ENCODE peak calls at places on chromosomes 12 and 14, in four cellular contexts. One of them, this sample, is unnamed.

GRCh38 chr14:105204206-105204930 is 23.3 kb upstream of the NUDT14 start:
- DNase-seq in HepG2: no peak
- DNase-seq in K562: no peak
- DNase-seq in WTC11: no peak
- DNase-seq in this sample: no peak

GRCh38 chr12:66017736-66018135 is 112.8 kb downstream of the LLPH start:
- DNase-seq in HepG2: no peak
- DNase-seq in K562: no peak
- DNase-seq in WTC11: no peak
- DNase-seq in this sample: no peak

GRCh38 chr12:84911331-84912190 is 1.0 kb downstream of the SLC6A15 start:
- DNase-seq in HepG2: no peak
- DNase-seq in K562: no peak
- DNase-seq in WTC11: peak; percentile 94
- DNase-seq in this sample: peak; percentile 79

GRCh38 chr12:113332688-113333087 is 2.2 kb downstream of the SLC8B1 start:
- DNase-seq in HepG2: no peak
- DNase-seq in K562: no peak
- DNase-seq in WTC11: no peak
- DNase-seq in this sample: no peak

GRCh38 chr14:54796961-54797360 is 105.7 kb downstream of the GCH1 start:
- DNase-seq in HepG2: no peak
- DNase-seq in K562: no peak
- DNase-seq in WTC11: no peak
- DNase-seq in this sample: no peak

GRCh38 chr12:101566318-101566717 is 28.5 kb upstream of the MYBPC1 start:
- DNase-seq in HepG2: peak; percentile 16
- DNase-seq in K562: no peak
- DNase-seq in WTC11: peak; percentile 46
- DNase-seq in this sample: no peak

GRCh38 chr12:71592841-71593240 is 70.8 kb downstream of the ZFC3H1 start:
- DNase-seq in HepG2: no peak
- DNase-seq in K562: no peak
- DNase-seq in WTC11: no peak
- DNase-seq in this sample: no peak

GRCh38 chr12:80262372-80263170 is 163.2 kb downstream of the OTOGL start:
- DNase-seq in HepG2: no peak
- DNase-seq in K562: no peak
- DNase-seq in WTC11: no peak
- DNase-seq in this sample: no peak

GRCh38 chr14:105161314-105161713 is 7.3 kb downstream of the JAG2 start:
- DNase-seq in HepG2: no peak
- DNase-seq in K562: no peak
- DNase-seq in WTC11: no peak
- DNase-seq in this sample: no peak

GRCh38 chr14:61875483-61875882 is 113.3 kb downstream of the SNAPC1 start:
- DNase-seq in HepG2: no peak
- DNase-seq in K562: no peak
- DNase-seq in WTC11: no peak
- DNase-seq in this sample: no peak

GRCh38 chr12:104457746-104458644 is 1.2 kb downstream of the CHST11 start:
- DNase-seq in HepG2: no peak
- DNase-seq in K562: peak; percentile 55
- DNase-seq in WTC11: peak; percentile 51
- DNase-seq in this sample: peak; percentile 50

GRCh38 chr14:103803661-103804060 is 43.7 kb downstream of the PPP1R13B start:
- DNase-seq in HepG2: no peak
- DNase-seq in K562: no peak
- DNase-seq in WTC11: no peak
- DNase-seq in this sample: no peak

GRCh38 chr12:81350309-81350708 is 272.4 kb downstream of the ACSS3 start:
- DNase-seq in HepG2: no peak
- DNase-seq in K562: no peak
- DNase-seq in WTC11: no peak
- DNase-seq in this sample: no peak

GRCh38 chr12:52817003-52817698 is 3.2 kb upstream of the KRT4 start:
- DNase-seq in HepG2: no peak
- DNase-seq in K562: no peak
- DNase-seq in WTC11: no peak
- DNase-seq in this sample: no peak

GRCh38 chr14:24307575-24308341 is at the start of gene CIDEB:
- DNase-seq in HepG2: peak; percentile 99
- DNase-seq in K562: peak; percentile 56
- DNase-seq in WTC11: peak; percentile 77
- DNase-seq in this sample: peak; percentile 78

GRCh38 chr12:131455581-131456110 is 255.2 kb upstream of the SFSWAP start:
- DNase-seq in HepG2: no peak
- DNase-seq in K562: no peak
- DNase-seq in WTC11: no peak
- DNase-seq in this sample: no peak

GRCh38 chr12:110538869-110539622 is 36.9 kb downstream of the RAD9B start:
- DNase-seq in HepG2: no peak
- DNase-seq in K562: no peak
- DNase-seq in WTC11: no peak
- DNase-seq in this sample: no peak

GRCh38 chr12:95083938-95084337 is 10.5 kb upstream of the NR2C1 start:
- DNase-seq in HepG2: no peak
- DNase-seq in K562: no peak
- DNase-seq in WTC11: no peak
- DNase-seq in this sample: peak; percentile 13

GRCh38 chr12:66776974-66777373 is 98.1 kb upstream of the GRIP1 start:
- DNase-seq in HepG2: no peak
- DNase-seq in K562: no peak
- DNase-seq in WTC11: no peak
- DNase-seq in this sample: no peak

GRCh38 chr14:45104571-45104970 is 20.7 kb downstream of the PRPF39 start:
- DNase-seq in HepG2: no peak
- DNase-seq in K562: no peak
- DNase-seq in WTC11: no peak
- DNase-seq in this sample: no peak

GRCh38 chr12:110330544-110330943 is 49.5 kb downstream of the ATP2A2 start:
- DNase-seq in HepG2: no peak
- DNase-seq in K562: no peak
- DNase-seq in WTC11: no peak
- DNase-seq in this sample: no peak

GRCh38 chr14:73785834-73786631 is 65.6 kb upstream of the PTGR2 start:
- DNase-seq in HepG2: peak; percentile 95
- DNase-seq in K562: peak; percentile 77
- DNase-seq in WTC11: peak; percentile 50
- DNase-seq in this sample: peak; percentile 56

GRCh38 chr12:127401005-127401404 is 866.0 kb upstream of the TMEM132C start:
- DNase-seq in HepG2: no peak
- DNase-seq in K562: no peak
- DNase-seq in WTC11: no peak
- DNase-seq in this sample: no peak

GRCh38 chr12:77943466-77943865 is 112.8 kb downstream of the NAV3 start:
- DNase-seq in HepG2: no peak
- DNase-seq in K562: no peak
- DNase-seq in WTC11: no peak
- DNase-seq in this sample: no peak

GRCh38 chr14:98234208-98234607 is 1037.8 kb downstream of the BCL11B start:
- DNase-seq in HepG2: no peak
- DNase-seq in K562: no peak
- DNase-seq in WTC11: no peak
- DNase-seq in this sample: no peak

GRCh38 chr12:17577405-17577804 is 512.6 kb downstream of the RERGL start:
- DNase-seq in HepG2: no peak
- DNase-seq in K562: no peak
- DNase-seq in WTC11: no peak
- DNase-seq in this sample: no peak

GRCh38 chr12:2677142-2677880 is 117.5 kb upstream of the FKBP4 start:
- DNase-seq in HepG2: no peak
- DNase-seq in K562: no peak
- DNase-seq in WTC11: no peak
- DNase-seq in this sample: no peak

GRCh38 chr12:2672863-2673262 is 121.9 kb upstream of the FKBP4 start:
- DNase-seq in HepG2: no peak
- DNase-seq in K562: no peak
- DNase-seq in WTC11: no peak
- DNase-seq in this sample: no peak

GRCh38 chr12:2678416-2678815 is 116.4 kb upstream of the FKBP4 start:
- DNase-seq in HepG2: no peak
- DNase-seq in K562: no peak
- DNase-seq in WTC11: no peak
- DNase-seq in this sample: no peak

GRCh38 chr12:2675776-2676175 is 119.0 kb upstream of the FKBP4 start:
- DNase-seq in HepG2: no peak
- DNase-seq in K562: no peak
- DNase-seq in WTC11: no peak
- DNase-seq in this sample: no peak

DNA sequence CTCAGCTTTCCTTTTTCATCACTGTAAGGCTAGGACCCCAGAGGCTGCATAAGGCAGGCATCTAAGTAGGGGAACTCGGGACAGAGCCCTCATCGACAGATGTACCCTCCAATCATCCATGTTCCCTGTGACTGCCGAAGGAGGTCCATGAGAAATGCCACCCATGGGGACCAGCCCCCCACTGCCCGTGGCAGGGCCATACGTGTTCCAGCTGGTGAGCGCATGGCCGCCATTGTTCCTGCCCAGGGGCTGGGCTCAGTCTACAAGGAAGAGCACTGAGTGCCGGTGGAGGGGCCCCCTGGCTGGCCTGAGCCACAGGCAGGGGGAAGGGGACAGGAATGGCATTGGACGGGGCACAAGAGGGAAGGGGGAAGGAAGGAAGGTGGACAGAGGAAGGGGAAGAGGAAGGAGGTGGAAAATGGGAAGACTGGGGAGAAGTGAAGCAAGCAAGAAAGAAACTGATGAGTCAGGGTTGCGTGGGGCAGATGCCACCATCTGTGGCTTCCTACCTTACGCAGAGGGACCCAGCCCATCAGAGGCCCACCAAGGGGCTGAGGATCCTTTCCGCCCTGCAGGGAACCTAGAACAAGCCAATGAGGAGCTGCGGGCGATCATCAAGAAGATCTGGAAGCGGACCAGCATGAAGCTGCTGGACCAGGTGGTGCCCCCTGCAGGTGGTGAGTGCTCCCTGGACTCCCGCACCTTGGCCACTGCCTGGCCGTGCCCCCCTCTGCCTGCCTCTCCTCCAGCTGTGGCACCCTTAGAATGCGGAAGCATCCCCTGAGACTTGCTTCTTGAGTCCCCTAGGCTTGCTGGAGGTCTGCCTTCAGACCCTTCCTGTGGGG is 120.6 kb upstream of the FKBP4 start:
- DNase-seq in HepG2: no peak
- DNase-seq in K562: peak; percentile 17
- DNase-seq in WTC11: peak; percentile 61
- DNase-seq in this sample: no peak
- TF ChIP-seq ELF4 in HepG2: no peak
- TF ChIP-seq ELF4 in K562: no peak
- TF ChIP-seq ELF4 in WTC11: no peak
- TF ChIP-seq ELF4 in this sample: no peak

GRCh38 chr12:91381309-91381804 is 198.7 kb upstream of the DCN start:
- DNase-seq in HepG2: no peak
- DNase-seq in K562: no peak
- DNase-seq in WTC11: peak; percentile 66
- DNase-seq in this sample: peak; percentile 77

GRCh38 chr12:91383106-91383505 is 200.5 kb upstream of the DCN start:
- DNase-seq in HepG2: no peak
- DNase-seq in K562: no peak
- DNase-seq in WTC11: no peak
- DNase-seq in this sample: no peak

GRCh38 chr12:91380651-91381050 is 198.0 kb upstream of the DCN start:
- DNase-seq in HepG2: no peak
- DNase-seq in K562: no peak
- DNase-seq in WTC11: no peak
- DNase-seq in this sample: no peak

GRCh38 chr12:91384391-91384790 is 201.8 kb upstream of the DCN start:
- DNase-seq in HepG2: no peak
- DNase-seq in K562: no peak
- DNase-seq in WTC11: no peak
- DNase-seq in this sample: no peak

DNA sequence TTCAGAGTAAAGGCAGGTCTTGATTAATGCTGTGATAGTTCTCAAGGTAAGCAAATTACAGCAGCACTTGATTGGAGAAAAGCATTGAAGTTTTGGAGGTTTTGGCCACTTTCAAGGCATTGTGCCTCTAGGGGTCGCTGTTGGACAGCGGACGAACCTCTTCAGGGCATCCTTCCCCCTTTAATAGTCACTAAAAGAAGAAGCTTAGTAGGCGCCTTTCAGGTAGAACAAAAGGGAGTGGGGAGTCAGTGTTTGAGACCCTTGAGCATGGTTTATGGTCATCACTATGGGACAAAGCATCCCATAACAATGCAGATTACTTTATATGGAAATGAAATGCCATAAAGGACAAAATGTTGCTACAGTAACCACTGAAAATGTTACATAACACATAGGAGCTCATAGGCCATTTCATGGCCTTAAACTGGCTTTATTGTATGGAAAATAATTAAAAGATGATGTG is 199.5 kb upstream of the DCN start:
- DNase-seq in HepG2: peak; percentile 37
- DNase-seq in K562: peak; percentile 85
- DNase-seq in WTC11: peak; percentile 91
- DNase-seq in this sample: peak; percentile 52
- TF ChIP-seq ELF4 in HepG2: no peak
- TF ChIP-seq ELF4 in K562: no peak
- TF ChIP-seq ELF4 in WTC11: no peak
- TF ChIP-seq ELF4 in this sample: no peak

GRCh38 chr14:99248761-99249171 is 23.2 kb downstream of the BCL11B start:
- DNase-seq in HepG2: no peak
- DNase-seq in K562: no peak
- DNase-seq in WTC11: no peak
- DNase-seq in this sample: no peak
- TF ChIP-seq ELF4 in HepG2: no peak
- TF ChIP-seq ELF4 in K562: no peak
- TF ChIP-seq ELF4 in WTC11: no peak
- TF ChIP-seq ELF4 in this sample: no peak

DNA sequence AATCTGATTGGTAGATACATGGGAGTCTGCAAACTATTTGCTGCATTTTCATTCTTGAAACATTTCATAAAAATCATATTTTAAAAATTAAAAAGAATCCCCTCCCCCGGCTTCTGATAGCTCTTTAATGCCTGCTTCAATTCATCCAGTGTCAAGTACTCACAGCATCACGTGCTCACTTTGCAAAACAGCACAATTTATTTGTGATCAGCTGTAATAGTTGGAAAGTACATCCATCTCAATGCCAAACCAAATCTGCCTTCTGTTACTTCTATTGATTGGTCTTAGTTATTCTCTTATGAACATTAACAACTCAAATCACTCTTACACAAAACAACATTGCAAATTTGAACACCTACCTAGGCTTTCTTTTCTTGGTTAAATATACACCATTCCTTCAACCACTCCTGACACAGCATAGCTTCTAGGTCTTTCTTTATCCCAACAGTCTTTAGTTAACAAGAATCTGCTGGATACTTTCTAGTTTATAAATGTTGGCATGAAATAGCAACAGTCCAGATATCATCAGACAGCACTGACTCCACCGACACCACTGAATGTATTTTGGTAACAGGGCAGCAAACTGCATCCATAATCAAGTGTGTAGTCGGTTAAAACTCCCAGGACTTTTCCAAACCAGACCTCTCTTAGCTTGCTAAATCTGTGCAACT is 58.0 kb downstream of the PARP11 start:
- DNase-seq in HepG2: no peak
- DNase-seq in K562: no peak
- DNase-seq in WTC11: no peak
- DNase-seq in this sample: no peak
- TF ChIP-seq ELF4 in HepG2: no peak
- TF ChIP-seq ELF4 in K562: no peak
- TF ChIP-seq ELF4 in WTC11: no peak
- TF ChIP-seq ELF4 in this sample: no peak

This sample was measured in HEK293T.